ENCODE peak calls at places on chromosomes 13 and 19, in five cellular contexts. E is tibial artery, R is heart left ventricle, W is colonic mucosa, C is OCI-LY7. H is an unnamed sample.

GRCh38 chr13:103140001-103140671 is 73.9 kb upstream of the SLC10A2 start:
- DNase-seq in E (no peak), R (no peak), W (no peak), C (peak), H (peak)

GRCh38 chr13:110301606-110302131 is 5.3 kb downstream of the COL4A1 start:
- DNase-seq in E (no peak), R (no peak), W (no peak), C (no peak), H (peak)

GRCh38 chr13:111005364-111005763 is 90.5 kb upstream of the ANKRD10 start:
- DNase-seq in E (no peak), R (peak), W (no peak), C (no peak), H (no peak)

GRCh38 chr13:38804536-38804935 is 117.7 kb downstream of the FREM2 start:
- DNase-seq in E (no peak), R (no peak), W (no peak), C (no peak), H (peak)

GRCh38 chr13:98273824-98274786 is 97.0 kb upstream of the RNF113B start:
- DNase-seq in E (no peak), R (no peak), W (no peak), C (no peak), H (no peak)

GRCh38 chr19:41851456-41851855 is 6.6 kb downstream of the DMRTC2 start:
- DNase-seq in E (no peak), R (no peak), W (no peak), C (no peak), H (no peak)

GRCh38 chr13:45132384-45133064 is 12.2 kb downstream of the GTF2F2 start:
- DNase-seq in E (no peak), R (no peak), W (no peak), C (peak), H (no peak)

GRCh38 chr13:25068810-25069209 is 27.1 kb upstream of the PABPC3 start:
- DNase-seq in E (no peak), R (no peak), W (no peak), C (no peak), H (no peak)

GRCh38 chr19:6725513-6726231 is 5.2 kb upstream of the C3 start:
- DNase-seq in E (no peak), R (no peak), W (no peak), C (no peak), H (no peak)

GRCh38 chr13:110341445-110342247 is 34.6 kb downstream of the COL4A2 start:
- DNase-seq in E (peak), R (peak), W (no peak), C (peak), H (peak)

GRCh38 chr13:112670864-112671263 is 19.0 kb upstream of the ATP11A start:
- DNase-seq in E (no peak), R (no peak), W (no peak), C (no peak), H (no peak)

GRCh38 chr13:20414475-20415287 is 111.0 kb downstream of the CRYL1 start:
- DNase-seq in E (no peak), R (no peak), W (no peak), C (no peak), H (no peak)

GRCh38 chr13:97268772-97269171 is 46.6 kb downstream of the MBNL2 start:
- DNase-seq in E (no peak), R (no peak), W (no peak), C (no peak), H (peak)

GRCh38 chr13:27171830-27172494 is 351 bp upstream of the USP12 start:
- DNase-seq in E (peak), R (peak), W (peak), C (peak), H (peak)

GRCh38 chr13:112941349-112941748 is 27.7 kb upstream of the MCF2L start:
- DNase-seq in E (no peak), R (no peak), W (no peak), C (no peak), H (no peak)

GRCh38 chr13:112711528-112712265 is 21.9 kb downstream of the ATP11A start:
- DNase-seq in E (peak), R (peak), W (peak), C (no peak), H (peak)

GRCh38 chr13:38954291-38954690 is 36.3 kb downstream of the STOML3 start:
- DNase-seq in E (no peak), R (no peak), W (no peak), C (no peak), H (peak)

GRCh38 chr19:55641376-55642152 is 762 bp downstream of the ZNF580 start:
- DNase-seq in E (no peak), R (no peak), W (peak), C (peak), H (peak)

GRCh38 chr13:91468301-91468700 is 69.9 kb downstream of the GPC5 start:
- DNase-seq in E (no peak), R (no peak), W (no peak), C (no peak), H (no peak)

GRCh38 chr19:43505941-43506340 is 1.4 kb upstream of the PHLDB3 start:
- DNase-seq in E (no peak), R (no peak), W (no peak), C (no peak), H (no peak)

GRCh38 chr13:44874886-44875630 is 114.2 kb downstream of the NUFIP1 start:
- DNase-seq in E (no peak), R (no peak), W (no peak), C (no peak), H (no peak)

GRCh38 chr13:77337159-77337558 is 10.3 kb upstream of the MYCBP2 start:
- DNase-seq in E (no peak), R (no peak), W (no peak), C (peak), H (no peak)

GRCh38 chr13:50127017-50127725 is 111.9 kb downstream of the KCNRG start:
- DNase-seq in E (peak), R (peak), W (peak), C (no peak), H (peak)

GRCh38 chr13:25170554-25171107 is 1.5 kb downstream of the AMER2 start:
- DNase-seq in E (no peak), R (no peak), W (no peak), C (no peak), H (no peak)

GRCh38 chr13:83024955-83025594 is 857.2 kb downstream of the SLITRK1 start:
- DNase-seq in E (no peak), R (no peak), W (no peak), C (no peak), H (no peak)

GRCh38 chr19:18649371-18650047 is 12.7 kb downstream of the KLHL26 start:
- DNase-seq in E (peak), R (peak), W (peak), C (no peak), H (peak)

GRCh38 chr19:46386151-46386550 is 27.2 kb downstream of the CCDC8 start:
- DNase-seq in E (peak), R (no peak), W (no peak), C (no peak), H (no peak)

GRCh38 chr13:112001571-112001970 is 65.4 kb upstream of the SOX1 start:
- DNase-seq in E (no peak), R (no peak), W (no peak), C (no peak), H (no peak)

GRCh38 chr13:40206241-40207109 is 460.0 kb downstream of the FOXO1 start:
- DNase-seq in E (no peak), R (no peak), W (no peak), C (peak), H (peak)

GRCh38 chr19:3285647-3286176 is 61.3 kb downstream of the CELF5 start:
- DNase-seq in E (no peak), R (no peak), W (no peak), C (no peak), H (no peak)

GRCh38 chr13:106299616-106300015 is 235.8 kb downstream of the EFNB2 start:
- DNase-seq in E (no peak), R (no peak), W (no peak), C (no peak), H (no peak)

GRCh38 chr19:45577111-45577905 is 7.3 kb downstream of the OPA3 start:
- DNase-seq in E (no peak), R (peak), W (peak), C (no peak), H (peak)

DNA sequence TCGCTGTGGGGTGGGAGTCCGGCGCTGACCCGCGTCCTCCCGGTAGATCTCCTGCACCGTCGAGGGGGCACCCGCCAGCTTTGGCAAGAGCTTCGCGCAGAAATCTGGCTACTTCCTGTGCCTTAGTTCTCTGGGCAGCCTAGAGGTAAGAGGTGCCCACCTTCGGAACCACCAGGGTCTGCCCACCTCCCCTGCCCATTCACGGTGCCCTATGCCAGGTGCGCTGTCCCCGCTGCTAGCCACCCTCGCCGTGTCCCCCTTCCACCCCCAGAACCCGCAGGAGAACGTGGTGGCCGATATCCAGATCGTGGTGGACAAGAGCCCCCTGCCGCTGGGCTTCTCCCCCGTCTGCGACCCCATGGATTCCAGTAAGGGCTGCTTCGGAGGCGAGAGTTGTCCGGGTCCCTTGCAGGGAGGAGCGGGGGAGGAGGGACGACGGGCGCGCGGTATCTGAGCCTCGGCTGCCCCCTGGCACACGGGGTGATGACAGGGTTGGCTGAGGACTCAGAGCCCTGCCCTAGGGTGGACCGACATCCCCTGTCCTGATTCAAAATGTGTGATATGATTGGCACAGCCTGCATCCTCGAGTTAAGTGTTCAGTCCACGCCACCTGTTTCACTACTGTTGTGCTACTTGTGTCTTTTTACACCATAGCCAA is 549 bp downstream of the MVB12A start:
- DNase-seq in E (peak), R (peak), W (peak), C (peak), H (no peak)
- TF ChIP-seq CTCF in E (no peak), R (no peak), W (no peak), C (no peak), H (no peak)

DNA sequence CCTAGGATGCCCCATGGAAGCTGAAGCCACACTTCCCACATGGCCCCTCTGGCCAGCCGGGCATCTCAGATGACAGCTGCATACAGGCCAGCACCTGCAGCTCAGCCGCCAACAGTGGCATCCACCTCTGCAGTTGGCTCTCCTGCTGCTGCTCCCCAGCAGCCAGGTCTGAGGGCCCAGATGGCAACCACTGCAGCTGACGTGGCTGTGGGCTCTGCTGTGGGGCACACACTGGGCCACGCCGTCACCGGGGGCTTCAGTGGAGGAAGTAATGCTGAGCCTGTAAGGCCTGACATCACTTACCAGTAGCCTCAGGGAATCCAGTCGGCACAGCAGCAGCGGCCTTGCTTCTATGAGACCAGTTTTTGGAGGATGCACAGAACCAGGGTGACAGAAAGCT is 45.3 kb upstream of the LSM14A start:
- DNase-seq in E (no peak), R (no peak), W (no peak), C (no peak), H (no peak)
- H3K4me3 ChIP-seq in E (no peak), R (no peak), W (no peak), C (no peak), H (no peak)

GRCh38 chr19:14089412-14089661 is 1.2 kb downstream of the SAMD1 start:
- DNase-seq in E (no peak), R (no peak), W (no peak), C (peak), H (peak)
- TF ChIP-seq CTCF in E (no peak), R (no peak), W (no peak), C (peak), H (no peak)

DNA sequence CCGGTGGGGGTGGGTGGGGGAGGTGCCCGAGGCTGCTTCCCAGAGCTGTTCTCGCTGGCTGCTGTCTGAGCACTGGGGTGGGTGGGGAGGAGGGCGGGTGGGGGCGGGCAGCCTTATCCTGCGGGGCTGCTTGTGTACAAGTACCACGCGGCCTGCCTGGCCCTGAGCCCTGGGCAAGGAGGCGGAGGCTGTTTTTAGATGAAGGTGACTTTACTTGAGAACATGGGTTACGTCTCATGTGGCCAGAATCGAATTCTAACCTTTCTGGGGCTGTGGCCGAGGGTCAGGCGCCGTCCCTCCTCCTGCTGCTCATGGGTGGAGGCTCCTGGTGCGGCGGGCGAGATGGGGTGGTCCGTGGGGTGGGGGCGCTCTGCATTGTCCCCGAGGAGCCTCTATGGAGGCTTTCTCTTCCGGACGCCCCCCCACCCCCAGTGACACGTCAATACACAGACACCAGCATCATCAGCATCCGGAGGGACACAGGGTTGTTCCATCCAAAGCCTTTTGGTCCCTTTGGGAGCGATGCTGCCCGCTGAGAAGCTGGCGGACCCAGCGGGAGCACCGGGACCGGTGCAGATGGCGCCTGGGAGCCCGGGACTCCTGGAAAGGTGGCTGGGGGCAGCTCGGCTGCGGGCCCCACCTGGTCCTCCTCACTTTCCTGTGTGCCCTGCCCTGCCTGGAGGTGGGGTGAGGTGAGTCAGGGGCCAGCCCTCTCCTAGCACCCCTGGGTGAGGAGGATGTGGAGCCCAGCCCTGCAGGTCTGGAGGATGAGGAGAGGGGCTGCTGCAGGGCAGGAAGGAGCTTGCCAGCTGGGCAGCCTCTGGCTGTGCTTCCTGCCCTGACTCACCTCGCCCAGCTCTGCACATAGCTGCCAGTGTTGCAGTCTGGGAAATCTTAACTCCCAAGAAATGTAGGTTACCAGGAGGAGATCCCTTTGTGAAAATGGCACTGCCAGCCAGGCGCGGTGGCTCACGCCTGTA is 3.4 kb downstream of the BSG start:
- DNase-seq in E (no peak), R (peak), W (no peak), C (no peak), H (peak)
- H3K4me3 ChIP-seq in E (peak), R (peak), W (peak), C (peak), H (peak)

GRCh38 chr13:108610517-108610916 is 18.9 kb upstream of the MYO16 start:
- DNase-seq in E (no peak), R (no peak), W (no peak), C (no peak), H (no peak)

GRCh38 chr13:108615241-108615640 is 14.2 kb upstream of the MYO16 start:
- DNase-seq in E (no peak), R (no peak), W (no peak), C (no peak), H (no peak)

GRCh38 chr13:108606424-108606823 is 23.0 kb upstream of the MYO16 start:
- DNase-seq in E (no peak), R (no peak), W (no peak), C (no peak), H (no peak)

DNA sequence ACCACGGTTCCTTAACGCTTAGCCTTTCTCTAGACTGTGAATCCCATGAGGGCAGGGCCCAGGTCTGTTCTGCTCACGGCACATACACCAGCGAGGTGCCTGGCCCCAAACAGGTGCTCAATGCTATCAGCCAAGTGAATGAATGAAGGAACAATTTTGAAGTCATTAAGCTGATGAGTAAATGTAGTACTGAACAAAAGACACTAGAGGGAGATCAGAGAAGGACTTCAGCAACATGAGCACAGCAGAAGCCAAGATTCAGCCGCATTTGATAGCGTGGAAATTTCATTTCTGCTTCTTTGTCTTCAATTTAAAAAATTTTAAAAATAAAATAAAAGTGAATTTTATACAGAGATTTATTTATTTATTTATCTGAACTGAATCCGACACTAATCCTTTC is 20.1 kb upstream of the MYO16 start:
- DNase-seq in E (no peak), R (no peak), W (no peak), C (no peak), H (peak)
- TF ChIP-seq CTCF in E (peak), R (peak), W (no peak), C (peak), H (peak)

GRCh38 chr19:9566729-9567128 is 17.6 kb downstream of the ZNF121 start:
- DNase-seq in E (no peak), R (no peak), W (no peak), C (peak), H (no peak)

GRCh38 chr19:9570255-9570654 is 14.0 kb downstream of the ZNF121 start:
- DNase-seq in E (no peak), R (no peak), W (no peak), C (no peak), H (no peak)

DNA sequence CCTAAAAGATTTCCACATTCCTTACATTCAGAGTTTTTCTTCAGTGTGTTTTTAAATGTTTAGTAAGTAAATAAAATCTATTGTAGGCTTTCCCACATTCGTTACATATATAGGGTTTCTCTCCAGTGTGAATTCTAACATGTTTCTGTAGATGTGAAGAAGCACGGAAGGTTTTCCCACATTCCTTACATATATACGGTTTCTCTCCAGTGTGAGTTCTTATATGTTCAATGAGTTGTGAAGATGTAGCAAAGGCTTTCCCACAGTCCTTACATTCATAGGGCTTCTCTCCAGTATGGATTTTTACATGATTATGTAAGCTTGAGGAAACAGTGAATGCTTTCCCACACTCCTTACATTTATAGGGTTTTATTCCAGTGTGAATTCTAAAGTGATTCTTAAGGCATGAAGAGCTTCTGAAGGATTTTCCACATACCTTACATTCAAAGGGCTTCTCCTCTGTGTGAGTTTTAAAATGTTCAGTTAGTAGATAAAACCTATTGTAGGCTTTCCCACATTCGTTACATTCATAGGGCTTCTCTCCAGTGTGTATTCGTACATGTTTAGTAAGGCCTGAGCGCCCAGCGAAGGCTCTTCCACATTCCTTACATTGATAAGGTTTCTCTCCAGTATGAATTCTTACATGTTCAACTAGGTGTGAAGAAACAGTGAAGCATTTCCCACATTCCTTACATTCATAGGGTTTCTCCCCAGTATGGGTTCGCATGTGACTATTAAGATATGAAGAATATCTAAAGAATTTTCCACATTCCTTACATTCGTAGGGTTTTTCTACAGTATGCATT is 18.2 kb downstream of the ZNF121 start:
- DNase-seq in E (no peak), R (no peak), W (no peak), C (no peak), H (peak)
- H3K4me3 ChIP-seq in E (no peak), R (no peak), W (no peak), C (no peak), H (no peak)

DNA sequence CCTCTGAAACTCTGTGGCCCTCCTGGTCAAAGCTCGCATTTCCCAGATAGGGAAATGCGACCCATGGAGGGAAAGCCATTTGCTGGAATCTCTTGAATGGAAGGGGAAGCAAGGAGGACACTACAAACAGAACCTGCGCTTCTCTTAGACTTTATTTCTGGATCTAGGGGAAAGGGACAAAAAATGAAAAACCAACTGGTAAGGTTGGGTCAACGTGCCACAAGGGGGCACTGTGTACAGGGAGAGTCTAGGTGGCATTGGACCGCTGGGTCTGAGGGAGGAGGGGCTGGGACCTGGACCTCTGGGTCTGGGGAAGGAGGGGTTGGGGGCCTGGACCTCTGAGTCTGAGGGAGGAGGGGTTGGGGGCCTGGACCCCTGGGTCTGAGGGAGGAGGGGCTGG is 5.0 kb downstream of the KLK4 start:
- DNase-seq in E (no peak), R (no peak), W (peak), C (peak), H (no peak)
- TF ChIP-seq CTCF in E (no peak), R (no peak), W (no peak), C (peak), H (peak)

GRCh38 chr13:74575729-74576125 is 441.5 kb upstream of the KLF12 start:
- DNase-seq in E (peak), R (peak), W (peak), C (no peak), H (peak)
- H3K4me3 ChIP-seq in E (peak), R (peak), W (no peak), C (no peak), H (peak)

GRCh38 chr13:70338608-70339007 is 230.4 kb upstream of the KLHL1 start:
- DNase-seq in E (no peak), R (no peak), W (no peak), C (no peak), H (no peak)

GRCh38 chr13:70333752-70334151 is 225.5 kb upstream of the KLHL1 start:
- DNase-seq in E (no peak), R (no peak), W (no peak), C (no peak), H (no peak)

GRCh38 chr13:70339738-70340137 is 231.5 kb upstream of the KLHL1 start:
- DNase-seq in E (no peak), R (no peak), W (peak), C (peak), H (peak)
- TF ChIP-seq CTCF in E (no peak), R (no peak), W (peak), C (peak), H (peak)

H was measured in cardiac fibroblast.